ENCODE peak calls at places on chromosomes 13 and 19, in six cellular contexts. T is H1, U is GM12878, E is SK-N-SH, J is K562, K is HepG2. N is an unnamed sample.

GRCh38 chr13:100523994-100524393 is 64.6 kb downstream of the GGACT start:
- DNase-seq in T (no peak), U (no peak), E (no peak), J (no peak), K (no peak), N (no peak)

GRCh38 chr13:93818345-93818744 is 591.7 kb downstream of the GPC6 start:
- DNase-seq in T (no peak), U (no peak), E (no peak), J (no peak), K (no peak), N (no peak)

GRCh38 chr19:54188224-54188871 is 1.0 kb downstream of the MBOAT7 start:
- DNase-seq in T (no peak), U (no peak), E (no peak), J (peak), K (no peak), N (peak)

GRCh38 chr19:10501971-10502523 is 1.1 kb downstream of the KEAP1 start:
- DNase-seq in T (peak), U (no peak), E (peak), J (no peak), K (peak), N (peak)

GRCh38 chr13:28981530-28981929 is 161.4 kb downstream of the MTUS2 start:
- DNase-seq in T (no peak), U (no peak), E (no peak), J (no peak), K (no peak), N (no peak)

GRCh38 chr19:50001158-50001557 is 24.0 kb downstream of the VRK3 start:
- DNase-seq in T (no peak), U (no peak), E (no peak), J (no peak), K (no peak), N (peak)

GRCh38 chr13:74886496-74886895 is 595.5 kb downstream of the TBC1D4 start:
- DNase-seq in T (no peak), U (no peak), E (no peak), J (no peak), K (no peak), N (no peak)

GRCh38 chr13:43159007-43159406 is 135.6 kb downstream of the DNAJC15 start:
- DNase-seq in T (no peak), U (no peak), E (no peak), J (no peak), K (no peak), N (no peak)

GRCh38 chr19:33740811-33741396 is 55.8 kb upstream of the KCTD15 start:
- DNase-seq in T (peak), U (no peak), E (no peak), J (peak), K (peak), N (peak)

GRCh38 chr19:40623403-40624239 is 22.5 kb downstream of the LTBP4 start:
- DNase-seq in T (peak), U (no peak), E (peak), J (peak), K (peak), N (no peak)

GRCh38 chr19:14073925-14074838 is 1.6 kb downstream of the MISP3 start:
- DNase-seq in T (peak), U (no peak), E (peak), J (peak), K (no peak), N (no peak)

GRCh38 chr19:14550201-14550754 is 20.9 kb downstream of the TECR start:
- DNase-seq in T (no peak), U (no peak), E (no peak), J (peak), K (no peak), N (no peak)

GRCh38 chr19:18220632-18221275 is 5.5 kb downstream of the PDE4C start:
- DNase-seq in T (peak), U (no peak), E (no peak), J (peak), K (no peak), N (no peak)

GRCh38 chr19:54114340-54114826 is 1.1 kb downstream of the TFPT start:
- DNase-seq in T (peak), U (no peak), E (peak), J (no peak), K (no peak), N (peak)

GRCh38 chr19:17648786-17649185 is 39.4 kb downstream of the UNC13A start:
- DNase-seq in T (no peak), U (no peak), E (no peak), J (no peak), K (no peak), N (no peak)

GRCh38 chr13:110565296-110565695 is 3.8 kb upstream of the RAB20 start:
- DNase-seq in T (no peak), U (no peak), E (no peak), J (no peak), K (no peak), N (no peak)

GRCh38 chr13:37001921-37002250 is 1.3 kb downstream of the EXOSC8 start:
- DNase-seq in T (no peak), U (no peak), E (no peak), J (no peak), K (no peak), N (no peak)

GRCh38 chr13:51585696-51586095 is 1.4 kb downstream of the WDFY2 start:
- DNase-seq in T (no peak), U (no peak), E (no peak), J (no peak), K (no peak), N (no peak)

GRCh38 chr13:106415427-106415826 is 120.0 kb downstream of the EFNB2 start:
- DNase-seq in T (no peak), U (no peak), E (no peak), J (no peak), K (no peak), N (no peak)

GRCh38 chr19:10919352-10920287 is 8.8 kb downstream of the YIPF2 start:
- DNase-seq in T (no peak), U (no peak), E (no peak), J (peak), K (no peak), N (no peak)

GRCh38 chr19:40716031-40716654 is 543 bp downstream of the COQ8B start:
- DNase-seq in T (peak), U (peak), E (no peak), J (peak), K (no peak), N (no peak)

GRCh38 chr13:51585234-51585672 is 991 bp downstream of the WDFY2 start:
- DNase-seq in T (no peak), U (no peak), E (no peak), J (no peak), K (no peak), N (peak)

GRCh38 chr13:96816874-96817273 is 177.4 kb downstream of the OXGR1 start:
- DNase-seq in T (peak), U (no peak), E (no peak), J (no peak), K (no peak), N (no peak)

GRCh38 chr13:101465877-101466276 is 13.4 kb downstream of the ITGBL1 start:
- DNase-seq in T (no peak), U (no peak), E (no peak), J (no peak), K (no peak), N (no peak)

GRCh38 chr13:22091971-22092300 is 421.1 kb downstream of the FGF9 start:
- DNase-seq in T (no peak), U (no peak), E (no peak), J (no peak), K (no peak), N (no peak)

GRCh38 chr13:44902793-44903192 is 86.5 kb downstream of the NUFIP1 start:
- DNase-seq in T (no peak), U (no peak), E (no peak), J (no peak), K (no peak), N (no peak)

GRCh38 chr13:60970736-60971135 is 444.9 kb downstream of the PCDH20 start:
- DNase-seq in T (no peak), U (no peak), E (no peak), J (no peak), K (no peak), N (no peak)

GRCh38 chr19:35715981-35716734 is 1.6 kb upstream of the KMT2B start:
- DNase-seq in T (peak), U (no peak), E (peak), J (peak), K (peak), N (no peak)

GRCh38 chr19:6730153-6730804 is 7.1 kb downstream of the GPR108 start:
- DNase-seq in T (peak), U (no peak), E (peak), J (peak), K (peak), N (no peak)

GRCh38 chr19:35151273-35152065 is 3.1 kb upstream of the FXYD5 start:
- DNase-seq in T (no peak), U (no peak), E (no peak), J (no peak), K (no peak), N (no peak)

GRCh38 chr19:30785728-30786127 is 413.5 kb downstream of the ZNF536 start:
- DNase-seq in T (no peak), U (no peak), E (no peak), J (no peak), K (no peak), N (no peak)

GRCh38 chr19:11551603-11552235 is 7.3 kb downstream of the ELOF1 start:
- DNase-seq in T (peak), U (no peak), E (peak), J (peak), K (no peak), N (no peak)

GRCh38 chr13:49561064-49561410 is 24.3 kb downstream of the RCBTB1 start:
- DNase-seq in T (no peak), U (no peak), E (peak), J (no peak), K (peak), N (no peak)
- H3K4me3 ChIP-seq in T (no peak), U (no peak), E (no peak), J (no peak), K (no peak), N (no peak)

GRCh38 chr19:4878491-4878968 is 11.1 kb upstream of the PLIN3 start:
- DNase-seq in T (peak), U (no peak), E (no peak), J (peak), K (no peak), N (no peak)
- H3K27ac ChIP-seq in T (peak), U (no peak), E (no peak), J (no peak), K (no peak), N (no peak)

GRCh38 chr19:42251572-42251990 is 3.3 kb downstream of the ERF start:
- DNase-seq in T (no peak), U (no peak), E (no peak), J (no peak), K (no peak), N (no peak)
- TF ChIP-seq GABPA in T (no peak), U (no peak), E (no peak), J (no peak), K (no peak), N (no peak)

DNA sequence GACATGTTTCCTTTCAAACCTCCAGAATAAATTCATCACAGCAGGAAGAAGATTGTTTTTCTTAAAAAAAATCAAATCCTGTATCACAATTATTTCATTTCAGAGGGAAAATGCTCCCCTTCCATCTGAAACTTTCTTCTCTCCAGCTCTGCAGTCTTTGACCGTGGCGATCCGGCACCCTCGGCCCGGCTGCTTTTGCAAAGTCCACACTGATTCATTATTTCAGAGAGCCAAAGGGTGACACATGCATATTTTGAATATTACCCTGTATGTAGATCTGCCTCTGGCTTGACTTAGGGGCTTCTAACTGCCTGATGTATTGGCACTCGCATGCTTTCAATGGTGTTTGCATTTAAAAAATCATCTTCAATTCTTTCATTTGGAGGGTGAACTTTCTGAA is 222.7 kb upstream of the MAB21L1 start:
- DNase-seq in T (no peak), U (no peak), E (no peak), J (no peak), K (no peak), N (no peak)
- H3K4me3 ChIP-seq in T (no peak), U (no peak), E (no peak), J (no peak), K (no peak), N (no peak)

GRCh38 chr13:27487776-27488175 is 37.4 kb upstream of the MTIF3 start:
- DNase-seq in T (no peak), U (no peak), E (no peak), J (no peak), K (no peak), N (no peak)

GRCh38 chr13:27493981-27494380 is 43.6 kb upstream of the MTIF3 start:
- DNase-seq in T (no peak), U (no peak), E (no peak), J (no peak), K (no peak), N (no peak)

GRCh38 chr13:27489456-27489855 is 39.1 kb upstream of the MTIF3 start:
- DNase-seq in T (no peak), U (no peak), E (no peak), J (no peak), K (no peak), N (no peak)
- H3K27ac ChIP-seq in T (no peak), U (no peak), E (no peak), J (no peak), K (no peak), N (no peak)

GRCh38 chr13:24183741-24184182 is 23.2 kb downstream of the SPATA13 start:
- DNase-seq in T (no peak), U (no peak), E (no peak), J (no peak), K (peak), N (no peak)

GRCh38 chr13:24182703-24183081 is 22.2 kb downstream of the SPATA13 start:
- DNase-seq in T (no peak), U (no peak), E (no peak), J (no peak), K (peak), N (no peak)

GRCh38 chr13:24184265-24184841 is 23.8 kb downstream of the SPATA13 start:
- DNase-seq in T (no peak), U (no peak), E (no peak), J (no peak), K (peak), N (no peak)

GRCh38 chr13:24180743-24181384 is 20.3 kb downstream of the SPATA13 start:
- DNase-seq in T (peak), U (no peak), E (no peak), J (no peak), K (no peak), N (no peak)

DNA sequence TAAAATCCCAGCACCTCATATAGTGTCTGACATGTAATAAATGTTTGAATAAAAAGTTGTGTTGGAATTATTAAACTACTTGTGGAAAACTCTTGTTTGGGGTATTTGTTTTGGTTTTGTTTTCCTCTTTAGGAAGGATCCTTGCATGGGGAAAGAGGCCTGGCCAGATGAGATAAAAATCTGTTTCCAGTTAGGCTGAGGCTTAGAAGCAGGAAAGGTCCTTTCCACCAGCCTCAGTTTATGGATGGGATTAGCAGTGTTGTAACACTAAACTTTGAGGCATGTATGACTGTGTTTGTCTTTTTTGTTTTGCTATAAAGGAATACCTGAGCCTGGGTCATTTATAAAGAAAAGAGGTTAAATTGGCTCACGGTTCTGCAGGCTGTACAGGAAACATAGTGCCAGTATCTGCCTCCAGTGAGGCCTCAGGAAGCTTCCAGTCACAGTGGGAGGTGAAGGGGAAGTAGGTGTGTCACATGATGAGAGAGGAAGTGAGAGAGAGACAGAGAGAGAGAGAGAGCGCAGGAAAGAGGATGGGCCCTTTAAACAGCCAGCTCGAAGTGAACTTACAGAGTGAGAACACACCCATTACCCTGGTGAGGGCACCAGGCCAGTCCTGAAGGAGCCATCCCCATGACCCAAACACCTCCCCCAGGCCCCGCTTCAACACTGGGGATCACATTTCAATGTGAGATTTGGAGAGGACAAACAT is 21.6 kb downstream of the SPATA13 start:
- DNase-seq in T (no peak), U (no peak), E (no peak), J (no peak), K (peak), N (peak)
- TF ChIP-seq GABPA in T (no peak), U (no peak), E (no peak), J (no peak), K (no peak), N (no peak)

DNA sequence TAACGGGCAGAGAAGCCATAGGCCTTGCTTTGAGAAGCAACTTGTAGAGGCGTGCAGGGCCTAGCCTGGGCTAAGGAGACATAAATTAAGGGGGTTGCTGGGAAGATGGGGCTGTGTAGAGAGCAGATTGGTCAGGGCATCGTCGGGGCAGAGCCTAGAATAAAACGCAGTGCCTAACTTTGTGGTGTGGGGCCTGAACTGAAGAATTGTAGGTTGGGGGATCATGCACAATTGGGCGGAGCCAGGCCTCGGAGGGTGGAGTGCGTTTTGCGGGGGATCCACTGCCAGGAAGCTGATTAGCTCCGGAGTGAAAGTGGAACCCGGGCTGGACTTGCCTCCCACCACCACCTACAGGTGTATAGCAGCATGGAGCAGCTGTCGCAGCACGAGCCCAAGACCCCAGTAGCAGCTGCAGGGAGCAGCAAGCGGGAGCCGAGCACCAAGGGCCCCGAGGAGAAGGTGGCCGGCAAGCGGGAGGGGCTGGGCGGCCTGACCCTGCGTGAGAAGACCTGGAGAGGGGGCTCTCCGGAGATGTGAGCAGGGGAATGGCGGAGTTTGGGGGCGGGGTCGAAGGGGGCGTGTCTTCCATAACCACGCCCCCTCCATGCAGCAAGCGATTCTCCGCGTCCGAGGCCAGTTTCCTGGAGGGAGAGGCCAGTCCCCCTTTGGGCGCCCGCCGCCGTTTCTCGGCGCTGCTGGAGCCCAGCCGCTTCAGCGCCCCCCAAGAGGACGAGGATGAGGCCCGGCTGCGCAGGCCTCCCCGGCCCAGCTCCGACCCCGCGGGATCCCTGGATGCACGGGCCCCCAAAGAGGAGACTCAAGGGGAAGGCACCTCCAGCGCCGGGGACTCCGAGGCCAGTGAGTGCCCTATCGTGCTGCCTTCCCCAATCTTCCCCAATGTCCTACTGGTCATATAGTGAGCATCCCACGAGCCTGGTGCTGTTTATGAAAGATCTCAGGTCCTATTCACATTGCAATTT is 13.8 kb downstream of the DNASE2 start:
- DNase-seq in T (peak), U (peak), E (peak), J (peak), K (no peak), N (no peak)
- H3K4me3 ChIP-seq in T (peak), U (peak), E (no peak), J (peak), K (no peak), N (no peak)

GRCh38 chr19:2544576-2545415 is 68.9 kb downstream of the GADD45B start:
- DNase-seq in T (no peak), U (no peak), E (no peak), J (no peak), K (no peak), N (no peak)

GRCh38 chr19:2548966-2549365 is 73.0 kb downstream of the GADD45B start:
- DNase-seq in T (no peak), U (no peak), E (no peak), J (no peak), K (no peak), N (no peak)

GRCh38 chr19:2547721-2548120 is 71.8 kb downstream of the GADD45B start:
- DNase-seq in T (no peak), U (no peak), E (no peak), J (no peak), K (no peak), N (no peak)

GRCh38 chr19:2546128-2547032 is 70.5 kb downstream of the GADD45B start:
- DNase-seq in T (peak), U (no peak), E (no peak), J (peak), K (peak), N (peak)

DNA sequence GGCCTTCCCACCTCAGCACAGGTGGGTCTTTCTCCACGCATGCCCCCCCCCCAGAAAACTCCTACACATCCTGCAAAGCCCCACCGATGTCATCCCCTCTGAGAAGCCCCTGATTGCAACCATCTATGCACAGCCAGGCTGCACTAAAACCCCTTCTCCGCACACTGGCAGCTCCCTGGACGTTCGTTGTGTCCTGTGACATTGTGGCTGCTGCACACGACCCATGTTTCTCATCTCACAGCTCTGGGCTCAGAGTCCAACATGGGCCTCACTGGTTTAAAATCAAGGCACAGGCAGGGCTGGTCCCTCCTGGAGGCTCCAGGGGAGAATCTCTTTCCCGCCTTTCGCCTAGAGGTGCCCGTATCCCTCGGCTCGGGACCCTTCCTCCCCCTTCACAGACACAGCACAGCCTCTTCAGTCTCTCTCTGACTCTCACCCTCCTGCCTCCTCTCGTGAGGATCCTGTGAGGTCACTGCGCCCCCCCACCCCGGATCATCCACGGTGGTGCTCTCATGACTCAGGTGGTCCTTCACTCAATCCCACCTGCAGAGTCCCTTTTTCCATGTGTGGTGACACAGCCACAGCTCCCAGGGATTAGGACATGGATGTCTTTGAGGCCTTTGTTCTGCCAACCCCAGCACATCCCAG is 71.2 kb downstream of the GADD45B start:
- DNase-seq in T (no peak), U (no peak), E (no peak), J (no peak), K (peak), N (no peak)
- H3K27ac ChIP-seq in T (no peak), U (no peak), E (no peak), J (no peak), K (peak), N (peak)